ENCODE peak calls at places on chromosomes 7 and 10, in five cellular contexts. P is HFF-Myc, W is BJ, M is neural progenitor cell, O is transverse colon. I is an unnamed sample.

GRCh38 chr7:148772297-148773089 is 73.8 kb downstream of the CUL1 start:
- DNase-seq in O (no peak), M (no peak), P (peak; percentile 81), W (peak; percentile 62), I (no peak)

GRCh38 chr10:94314913-94315545 is 47.7 kb downstream of the NOC3L start:
- DNase-seq in W (no peak), M (peak; percentile 38), O (no peak), P (no peak), I (no peak)

GRCh38 chr10:11341253-11341652 is 270.2 kb downstream of the USP6NL start:
- DNase-seq in W (no peak), M (no peak), P (no peak), O (no peak), I (no peak)

GRCh38 chr10:79237801-79238520 is 109.3 kb upstream of the PPIF start:
- DNase-seq in M (no peak), W (no peak), P (no peak), O (no peak), I (no peak)

GRCh38 chr10:119518176-119518575 is 24.3 kb downstream of the RGS10 start:
- DNase-seq in M (no peak), P (no peak), W (no peak), O (no peak), I (no peak)

GRCh38 chr7:139706837-139707236 is 71.0 kb downstream of the HIPK2 start:
- DNase-seq in W (no peak), O (peak; percentile 5), P (no peak), M (no peak), I (no peak)

GRCh38 chr10:118543714-118544400 is 51.6 kb downstream of the PRLHR start:
- DNase-seq in O (peak; percentile 41), P (no peak), M (peak; percentile 68), W (no peak), I (peak; percentile 74)

GRCh38 chr10:34262965-34263364 is 552.1 kb downstream of the PARD3 start:
- DNase-seq in M (no peak), P (no peak), O (no peak), W (no peak), I (no peak)

GRCh38 chr10:27504007-27504890 is at the start of gene RAB18:
- DNase-seq in P (peak; percentile 95), M (peak; percentile 97), O (peak; percentile 98), W (peak; percentile 91), I (peak; percentile 93)
- TF ChIP-seq CTCF in P (no peak), M (no peak), O (no peak), W (no peak), I (no peak)

GRCh38 chr10:124206616-124207015 is 113.2 kb upstream of the CHST15 start:
- DNase-seq in W (no peak), M (no peak), P (no peak), O (no peak), I (no peak)

GRCh38 chr10:124207391-124207790 is 114.0 kb upstream of the CHST15 start:
- DNase-seq in W (no peak), M (no peak), O (no peak), P (no peak), I (no peak)

GRCh38 chr10:124204726-124205125 is 111.3 kb upstream of the CHST15 start:
- DNase-seq in W (no peak), O (no peak), M (no peak), P (no peak), I (no peak)

GRCh38 chr10:124210263-124210662 is 116.9 kb upstream of the CHST15 start:
- DNase-seq in M (no peak), W (no peak), P (no peak), O (no peak), I (no peak)

GRCh38 chr10:124205432-124205831 is 112.0 kb upstream of the CHST15 start:
- DNase-seq in W (no peak), P (no peak), O (no peak), M (no peak), I (no peak)
- TF ChIP-seq CTCF in W (no peak), P (no peak), O (no peak), M (no peak), I (no peak)

GRCh38 chr10:117449636-117450035 is 74.4 kb upstream of the PDZD8 start:
- DNase-seq in M (no peak), O (no peak), W (no peak), P (no peak), I (no peak)
- TF ChIP-seq CTCF in M (peak; percentile 41), O (no peak), W (no peak), P (peak; percentile 33), I (no peak)

GRCh38 chr7:3201306-3201705 is 99.7 kb upstream of the SDK1 start:
- DNase-seq in W (no peak), M (no peak), O (no peak), P (no peak), I (no peak)

GRCh38 chr7:3198316-3198715 is 102.7 kb upstream of the SDK1 start:
- DNase-seq in O (no peak), P (no peak), M (no peak), W (no peak), I (no peak)

GRCh38 chr7:3197567-3198212 is 103.4 kb upstream of the SDK1 start:
- DNase-seq in O (no peak), W (no peak), M (no peak), P (no peak), I (no peak)

GRCh38 chr7:3201937-3202715 is 98.9 kb upstream of the SDK1 start:
- DNase-seq in P (no peak), O (no peak), M (no peak), W (no peak), I (no peak)

GRCh38 chr7:3200504-3200903 is 100.5 kb upstream of the SDK1 start:
- DNase-seq in O (peak; percentile 21), P (no peak), M (peak; percentile 48), W (no peak), I (peak; percentile 40)
- TF ChIP-seq CTCF in O (peak; percentile 19), P (peak; percentile 59), M (peak; percentile 59), W (peak; percentile 9), I (peak; percentile 25)

GRCh38 chr7:79454325-79454960 is 976 bp upstream of the MAGI2 start:
- DNase-seq in W (no peak), M (peak; percentile 71), O (peak; percentile 8), P (no peak), I (peak; percentile 57)

GRCh38 chr7:79453558-79454324 is at the start of gene MAGI2:
- DNase-seq in M (peak; percentile 78), P (no peak), W (peak; percentile 56), O (peak; percentile 63), I (peak; percentile 67)

GRCh38 chr7:79452495-79453265 is 787 bp downstream of the MAGI2 start:
- DNase-seq in M (peak; percentile 37), W (no peak), O (no peak), P (no peak), I (peak; percentile 23)

GRCh38 chr7:79452032-79452494 is 1.4 kb downstream of the MAGI2 start:
- DNase-seq in O (peak; percentile 60), P (peak; percentile 55), W (no peak), M (peak; percentile 82), I (peak; percentile 65)

GRCh38 chr7:79453266-79453557 is 255 bp downstream of the MAGI2 start:
- DNase-seq in M (no peak), W (no peak), O (no peak), P (no peak), I (no peak)
- TF ChIP-seq CTCF in M (no peak), W (no peak), O (no peak), P (no peak), I (no peak)

DNA sequence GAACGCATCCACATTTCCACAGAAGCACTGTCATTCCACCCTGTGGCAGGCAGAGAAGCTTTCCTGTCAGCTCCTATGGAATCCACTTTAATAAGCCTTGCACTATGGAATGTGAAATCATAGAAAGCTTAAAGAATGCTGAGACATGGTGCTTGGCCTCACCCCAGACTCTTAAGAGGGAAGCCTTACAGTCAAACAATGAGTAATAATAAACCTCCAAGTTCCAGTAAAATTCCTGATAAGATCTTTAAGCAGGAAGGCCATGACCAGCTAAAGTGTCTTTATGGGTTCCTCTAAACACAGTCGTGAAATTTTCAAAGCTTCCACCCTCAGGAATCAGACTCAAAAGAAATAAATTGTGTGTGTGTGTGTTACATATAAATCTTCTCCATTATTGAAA is 11.9 kb upstream of the TEX36 start:
- DNase-seq in M (no peak), W (peak; percentile 90), O (no peak), P (no peak), I (no peak)
- TF ChIP-seq CTCF in M (no peak), W (no peak), O (no peak), P (no peak), I (no peak)

DNA sequence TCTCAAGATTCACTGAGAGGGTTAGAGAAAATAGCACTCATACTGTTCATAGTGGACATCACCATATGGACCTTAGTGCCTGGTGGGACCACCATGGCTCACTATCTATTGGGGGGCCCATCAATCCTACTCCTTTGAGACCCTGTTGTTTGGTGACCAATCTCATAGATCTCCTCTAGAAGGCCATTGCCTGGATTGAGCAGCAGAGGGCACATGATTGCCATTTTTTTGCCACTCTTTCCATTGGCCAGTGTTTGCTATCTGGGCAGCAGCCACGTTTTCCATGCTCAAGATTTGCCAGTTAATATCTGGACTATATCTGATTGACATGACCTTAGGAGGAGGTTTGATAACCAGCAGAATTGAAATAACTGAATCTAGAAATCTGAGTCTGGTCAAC is 244.5 kb downstream of the ITGB1 start:
- DNase-seq in M (no peak), W (no peak), P (no peak), O (no peak), I (no peak)
- TF ChIP-seq CTCF in M (peak; percentile 14), W (peak; percentile 26), P (peak; percentile 30), O (no peak), I (no peak)

I was measured in endothelial cell.